ENCODE peak calls at places on chromosomes 12 and 14, in seven cellular contexts. S is RPMI7951, U is stromal cell of bone marrow, F is frontal cortex, L is NT2/D1, M is foreskin fibroblast, R is midbrain. G is an unnamed sample.

GRCh38 chr12:67582238-67582834 is 66.2 kb upstream of the DYRK2 start:
- DNase-seq in S (no peak), U (no peak), F (no peak), L (no peak), M (no peak), R (no peak), G (no peak)

GRCh38 chr12:27333311-27334009 is 824 bp downstream of the BMAL2 start:
- DNase-seq in S (no peak), U (no peak), F (peak; percentile 30), L (no peak), M (peak; percentile 43), R (no peak), G (no peak)

GRCh38 chr12:72063073-72063472 is 124.4 kb downstream of the TPH2 start:
- DNase-seq in S (no peak), U (no peak), F (no peak), L (no peak), M (no peak), R (no peak), G (no peak)

GRCh38 chr12:79681008-79681590 is 9.7 kb downstream of the PAWR start:
- DNase-seq in S (peak; percentile 64), U (no peak), F (no peak), L (no peak), M (peak; percentile 66), R (no peak), G (no peak)

GRCh38 chr12:71045781-71046180 is 112.0 kb downstream of the TSPAN8 start:
- DNase-seq in S (peak; percentile 9), U (peak; percentile 28), F (no peak), L (no peak), M (peak; percentile 90), R (no peak), G (no peak)

GRCh38 chr12:114694436-114695304 is 10.7 kb upstream of the TBX3 start:
- DNase-seq in S (no peak), U (no peak), F (no peak), L (no peak), M (no peak), R (no peak), G (no peak)

GRCh38 chr14:104800600-104801283 is at the start of gene ZBTB42:
- DNase-seq in S (peak; percentile 38), U (no peak), F (peak; percentile 83), L (no peak), M (peak; percentile 72), R (no peak), G (peak; percentile 75)

GRCh38 chr12:31868980-31869379 is 90.2 kb upstream of the RESF1 start:
- DNase-seq in S (peak; percentile 94), U (no peak), F (no peak), L (no peak), M (peak; percentile 75), R (peak; percentile 7), G (no peak)

GRCh38 chr14:31297701-31298344 is 90.2 kb upstream of the HECTD1 start:
- DNase-seq in S (no peak), U (no peak), F (no peak), L (no peak), M (peak; percentile 49), R (no peak), G (no peak)

GRCh38 chr12:122870867-122871664 is 24.9 kb downstream of the VPS37B start:
- DNase-seq in S (peak; percentile 48), U (no peak), F (no peak), L (no peak), M (peak; percentile 70), R (peak; percentile 56), G (no peak)

GRCh38 chr14:98444077-98444476 is 827.9 kb downstream of the BCL11B start:
- DNase-seq in S (no peak), U (no peak), F (no peak), L (no peak), M (no peak), R (no peak), G (no peak)

GRCh38 chr14:50383618-50384225 is 13.0 kb downstream of the CDKL1 start:
- DNase-seq in S (no peak), U (no peak), F (no peak), L (no peak), M (no peak), R (no peak), G (no peak)

GRCh38 chr14:97458302-97459137 is 661.3 kb downstream of the VRK1 start:
- DNase-seq in S (peak; percentile 24), U (no peak), F (peak; percentile 31), L (peak; percentile 50), M (no peak), R (no peak), G (no peak)

GRCh38 chr12:66538970-66539369 is 139.9 kb downstream of the GRIP1 start:
- DNase-seq in S (no peak), U (no peak), F (no peak), L (peak; percentile 47), M (no peak), R (no peak), G (no peak)

GRCh38 chr12:93237235-93237915 is 140.3 kb upstream of the NUDT4 start:
- DNase-seq in S (no peak), U (peak; percentile 43), F (no peak), L (no peak), M (peak; percentile 71), R (no peak), G (no peak)

GRCh38 chr14:89339579-89339978 is 77.5 kb downstream of the FOXN3 start:
- DNase-seq in S (no peak), U (no peak), F (no peak), L (no peak), M (no peak), R (no peak), G (no peak)

GRCh38 chr14:104169765-104170113 is 31.4 kb downstream of the KIF26A start:
- DNase-seq in S (no peak), U (no peak), F (no peak), L (no peak), M (no peak), R (no peak), G (no peak)

GRCh38 chr14:60067911-60068310 is 23.8 kb upstream of the PCNX4 start:
- DNase-seq in S (no peak), U (no peak), F (no peak), L (no peak), M (no peak), R (no peak), G (no peak)

GRCh38 chr12:89126712-89127111 is 225.6 kb downstream of the DUSP6 start:
- DNase-seq in S (no peak), U (peak; percentile 15), F (no peak), L (no peak), M (peak; percentile 67), R (no peak), G (no peak)

GRCh38 chr14:90740946-90741681 is 75.1 kb downstream of the TTC7B start:
- DNase-seq in S (no peak), U (no peak), F (no peak), L (no peak), M (no peak), R (no peak), G (no peak)

GRCh38 chr14:76091036-76091435 is 60.7 kb upstream of the GPATCH2L start:
- DNase-seq in S (peak; percentile 17), U (peak; percentile 6), F (peak; percentile 51), L (no peak), M (peak; percentile 67), R (no peak), G (peak; percentile 55)

GRCh38 chr12:84994436-84994835 is 41.6 kb downstream of the TSPAN19 start:
- DNase-seq in S (no peak), U (no peak), F (no peak), L (no peak), M (peak; percentile 75), R (no peak), G (no peak)

G was measured in Karpas-422.